ENCODE peak calls at places on chromosomes 6 and 20, in five cellular contexts. Y, C, I, J and W are unnamed samples.

GRCh38 chr20:44644384-44645131 is 6.9 kb downstream of the ADA start:
- DNase-seq in Y (no peak), C (no peak), I (no peak), J (peak), W (no peak)

GRCh38 chr20:49870261-49870660 is 45.1 kb downstream of the SPATA2 start:
- DNase-seq in Y (no peak), C (no peak), I (no peak), J (peak), W (no peak)

GRCh38 chr6:20946037-20946436 is 411.8 kb downstream of the CDKAL1 start:
- DNase-seq in Y (no peak), C (no peak), I (no peak), J (no peak), W (no peak)

GRCh38 chr20:58481541-58482021 is 33.6 kb downstream of the APCDD1L start:
- DNase-seq in Y (peak), C (no peak), I (peak), J (peak), W (no peak)

GRCh38 chr6:151075943-151076555 is 163.7 kb upstream of the AKAP12 start:
- DNase-seq in Y (no peak), C (no peak), I (no peak), J (no peak), W (no peak)

GRCh38 chr20:4006640-4007039 is 8.7 kb downstream of the RNF24 start:
- DNase-seq in Y (no peak), C (no peak), I (peak), J (no peak), W (peak)

GRCh38 chr6:27592481-27593199 is 119.7 kb upstream of the ZNF184 start:
- DNase-seq in Y (no peak), C (no peak), I (no peak), J (no peak), W (no peak)

GRCh38 chr6:57262491-57262890 is 40.4 kb upstream of the RAB23 start:
- DNase-seq in Y (no peak), C (no peak), I (peak), J (no peak), W (no peak)

GRCh38 chr6:136846046-136846445 is 23.7 kb downstream of the PEX7 start:
- DNase-seq in Y (peak), C (no peak), I (peak), J (no peak), W (no peak)

GRCh38 chr6:52552278-52552643 is 24.6 kb downstream of the TRAM2 start:
- DNase-seq in Y (no peak), C (no peak), I (no peak), J (no peak), W (no peak)

GRCh38 chr6:149431905-149432775 is 32.1 kb downstream of the SUMO4 start:
- DNase-seq in Y (peak), C (peak), I (peak), J (peak), W (peak)

GRCh38 chr20:23103284-23104018 is 17.3 kb upstream of the CD93 start:
- DNase-seq in Y (no peak), C (no peak), I (no peak), J (no peak), W (no peak)
- H3K27ac ChIP-seq in Y (no peak), C (peak), I (no peak), J (no peak), W (no peak)

GRCh38 chr6:36679043-36679821 is 718 bp downstream of the CDKN1A start:
- DNase-seq in Y (no peak), C (peak), I (peak), J (peak), W (no peak)

GRCh38 chr6:36678488-36679042 is at the start of gene CDKN1A:
- DNase-seq in Y (peak), C (peak), I (peak), J (peak), W (peak)

GRCh38 chr6:36676142-36677058 is 2.1 kb upstream of the CDKN1A start:
- DNase-seq in Y (no peak), C (no peak), I (no peak), J (no peak), W (no peak)

GRCh38 chr6:36677059-36677749 is 1.3 kb upstream of the CDKN1A start:
- DNase-seq in Y (no peak), C (no peak), I (no peak), J (no peak), W (no peak)

DNA sequence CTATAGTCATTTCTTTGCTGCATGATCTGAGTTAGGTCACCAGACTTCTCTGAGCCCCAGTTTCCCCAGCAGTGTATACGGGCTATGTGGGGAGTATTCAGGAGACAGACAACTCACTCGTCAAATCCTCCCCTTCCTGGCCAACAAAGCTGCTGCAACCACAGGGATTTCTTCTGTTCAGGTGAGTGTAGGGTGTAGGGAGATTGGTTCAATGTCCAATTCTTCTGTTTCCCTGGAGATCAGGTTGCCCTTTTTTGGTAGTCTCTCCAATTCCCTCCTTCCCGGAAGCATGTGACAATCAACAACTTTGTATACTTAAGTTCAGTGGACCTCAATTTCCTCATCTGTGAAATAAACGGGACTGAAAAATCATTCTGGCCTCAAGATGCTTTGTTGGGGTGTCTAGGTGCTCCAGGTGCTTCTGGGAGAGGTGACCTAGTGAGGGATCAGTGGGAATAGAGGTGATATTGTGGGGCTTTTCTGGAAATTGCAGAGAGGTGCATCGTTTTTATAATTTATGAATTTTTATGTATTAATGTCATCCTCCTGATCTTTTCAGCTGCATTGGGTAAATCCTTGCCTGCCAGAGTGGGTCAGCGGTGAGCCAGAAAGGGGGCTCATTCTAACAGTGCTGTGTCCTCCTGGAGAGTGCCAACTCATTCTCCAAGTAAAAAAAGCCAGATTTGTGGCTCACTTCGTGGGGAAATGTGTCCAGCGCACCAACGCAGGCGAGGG is 594 bp upstream of the CDKN1A start:
- DNase-seq in Y (no peak), C (no peak), I (no peak), J (no peak), W (no peak)
- H3K27ac ChIP-seq in Y (no peak), C (peak), I (peak), J (no peak), W (peak)

DNA sequence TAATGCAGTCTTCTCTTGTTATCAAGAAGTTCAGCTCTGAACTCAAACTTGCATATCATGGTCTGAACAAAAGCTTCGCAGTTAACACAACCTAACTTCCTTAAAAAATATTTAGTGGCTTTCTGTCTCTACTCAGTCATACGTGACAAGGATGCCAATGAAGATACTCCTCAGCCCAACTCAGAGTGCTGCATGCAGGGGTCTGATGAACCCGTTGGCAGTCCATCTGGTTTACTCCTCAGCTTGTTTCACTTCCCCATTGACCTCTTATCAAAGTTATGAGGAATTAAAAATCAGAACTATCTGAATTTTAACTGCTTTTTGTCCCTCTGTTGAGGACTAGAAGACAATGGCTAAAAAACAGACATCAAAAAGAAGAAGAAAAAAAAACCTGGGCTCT is 56.6 kb upstream of the RIN2 start:
- DNase-seq in Y (no peak), C (no peak), I (no peak), J (no peak), W (no peak)
- H3K27ac ChIP-seq in Y (no peak), C (no peak), I (no peak), J (no peak), W (no peak)

GRCh38 chr6:156718647-156719394 is 58.4 kb upstream of the ARID1B start:
- DNase-seq in Y (no peak), C (no peak), I (peak), J (no peak), W (no peak)
- H3K27ac ChIP-seq in Y (no peak), C (peak), I (peak), J (no peak), W (peak)

GRCh38 chr6:49929340-49929739 is 34.6 kb downstream of the DEFB114 start:
- DNase-seq in Y (no peak), C (no peak), I (no peak), J (no peak), W (no peak)

GRCh38 chr6:49934770-49935169 is 29.2 kb downstream of the DEFB114 start:
- DNase-seq in Y (no peak), C (no peak), I (no peak), J (no peak), W (no peak)

GRCh38 chr6:49935387-49935786 is 28.6 kb downstream of the DEFB114 start:
- DNase-seq in Y (no peak), C (no peak), I (no peak), J (no peak), W (no peak)

GRCh38 chr6:49937017-49937416 is 26.9 kb downstream of the DEFB114 start:
- DNase-seq in Y (no peak), C (no peak), I (no peak), J (no peak), W (no peak)

DNA sequence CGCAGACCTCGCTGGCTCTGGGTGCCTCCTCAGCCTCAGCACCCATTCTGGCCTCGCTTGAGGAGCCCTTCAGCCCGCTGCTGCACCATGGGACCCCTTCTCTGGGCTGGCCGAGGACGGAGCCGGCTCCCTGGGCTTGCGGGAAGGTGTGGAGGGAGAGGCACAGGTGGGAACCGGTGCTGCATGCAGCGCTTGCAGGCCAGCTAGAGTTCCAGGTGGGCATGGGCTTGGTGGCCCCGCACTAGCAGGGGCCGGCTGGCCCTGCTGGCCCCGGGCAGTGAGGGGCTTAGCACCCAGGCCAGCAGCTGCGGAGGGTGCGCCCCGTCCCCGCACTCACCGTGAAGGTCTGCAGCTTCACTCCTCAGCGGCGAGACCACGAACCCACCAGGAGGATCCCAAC is 30.4 kb downstream of the DEFB114 start:
- DNase-seq in Y (no peak), C (peak), I (no peak), J (no peak), W (no peak)
- H3K27ac ChIP-seq in Y (no peak), C (no peak), I (no peak), J (no peak), W (no peak)

GRCh38 chr6:24493945-24494725 is 634 bp upstream of the ALDH5A1 start:
- DNase-seq in Y (no peak), C (no peak), I (no peak), J (no peak), W (no peak)
- H3K27ac ChIP-seq in Y (no peak), C (peak), I (peak), J (peak), W (no peak)

GRCh38 chr6:37244430-37245310 is 12.9 kb upstream of the TBC1D22B start:
- DNase-seq in Y (no peak), C (peak), I (peak), J (no peak), W (peak)
- H3K27ac ChIP-seq in Y (no peak), C (peak), I (peak), J (no peak), W (peak)